ENCODE peak calls at places on chromosome 7, in four cellular contexts. S is GM23248, U is neural progenitor cell, W is colonic mucosa. N is an unnamed sample.

GRCh38 chr7:106369816-106370215 is 85.0 kb upstream of the NAMPT start:
- DNase-seq in U (no peak), W (no peak), S (peak), N (no peak)

GRCh38 chr7:84294907-84295455 is 100.4 kb upstream of the SEMA3A start:
- DNase-seq in W (no peak), S (peak), U (no peak), N (no peak)

GRCh38 chr7:129665013-129665401 is 53.5 kb downstream of the NRF1 start:
- DNase-seq in W (no peak), S (peak), U (peak), N (peak)

GRCh38 chr7:47807756-47808155 is 140.5 kb downstream of the PKD1L1 start:
- DNase-seq in W (no peak), U (peak), S (no peak), N (no peak)

GRCh38 chr7:142881586-142882337 is 3.8 kb downstream of the TRPV6 start:
- DNase-seq in S (no peak), W (no peak), U (no peak), N (no peak)

GRCh38 chr7:105677803-105678583 is 96.7 kb upstream of the EFCAB10 start:
- DNase-seq in U (no peak), S (peak), W (peak), N (no peak)

GRCh38 chr7:44707558-44708230 is 41.0 kb upstream of the ZMIZ2 start:
- DNase-seq in U (no peak), S (no peak), W (no peak), N (no peak)

GRCh38 chr7:99374121-99375064 is at the start of gene ARPC1B:
- DNase-seq in U (peak), S (peak), W (peak), N (peak)

GRCh38 chr7:140544278-140544896 is 65.1 kb upstream of the MKRN1 start:
- DNase-seq in W (peak), U (no peak), S (no peak), N (no peak)

GRCh38 chr7:40866601-40867000 is 731.8 kb downstream of the SUGCT start:
- DNase-seq in U (peak), S (no peak), W (no peak), N (no peak)

GRCh38 chr7:141788296-141788695 is 1.7 kb upstream of the TAS2R5 start:
- DNase-seq in S (no peak), U (no peak), W (no peak), N (no peak)

GRCh38 chr7:66734006-66734405 is 6.5 kb upstream of the RABGEF1 start:
- DNase-seq in W (no peak), U (no peak), S (no peak), N (no peak)

GRCh38 chr7:107638594-107638993 is 22.0 kb upstream of the SLC26A4 start:
- DNase-seq in W (no peak), U (no peak), S (no peak), N (no peak)

GRCh38 chr7:26681819-26682418 is 182.5 kb downstream of the SKAP2 start:
- DNase-seq in W (no peak), S (peak), U (no peak), N (peak)

GRCh38 chr7:144720139-144720538 is 115.7 kb downstream of the TPK1 start:
- DNase-seq in U (no peak), S (peak), W (no peak), N (peak)

GRCh38 chr7:143345428-143345900 is 17.0 kb downstream of the FAM131B start:
- DNase-seq in U (peak), W (peak), S (peak), N (no peak)

GRCh38 chr7:31100445-31100844 is 48.3 kb downstream of the ADCYAP1R1 start:
- DNase-seq in S (peak), U (no peak), W (no peak), N (peak)

GRCh38 chr7:128767475-128768110 is 8.0 kb downstream of the OPN1SW start:
- DNase-seq in S (no peak), U (no peak), W (no peak), N (no peak)

GRCh38 chr7:30717181-30717580 is 34.8 kb upstream of the INMT start:
- DNase-seq in S (peak), W (no peak), U (no peak), N (peak)

GRCh38 chr7:2219136-2219535 is 13.6 kb downstream of the MAD1L1 start:
- DNase-seq in W (no peak), U (no peak), S (no peak), N (no peak)

GRCh38 chr7:156638443-156639077 is 2.0 kb upstream of the RNF32 start:
- DNase-seq in S (no peak), W (no peak), U (no peak), N (no peak)

GRCh38 chr7:15561840-15562239 is at the start of gene AGMO:
- DNase-seq in W (peak), U (peak), S (peak), N (peak)

GRCh38 chr7:73986158-73986631 is 41.8 kb upstream of the ELN start:
- DNase-seq in U (peak), S (peak), W (peak), N (no peak)

GRCh38 chr7:28958235-28958945 is at the start of gene TRIL:
- DNase-seq in S (peak), U (peak), W (peak), N (no peak)

GRCh38 chr7:46705416-46706255 is 784.6 kb upstream of the IGFBP3 start:
- DNase-seq in U (no peak), S (peak), W (no peak), N (no peak)

GRCh38 chr7:70542750-70543376 is 589.1 kb upstream of the GALNT17 start:
- DNase-seq in U (no peak), W (no peak), S (peak), N (no peak)

GRCh38 chr7:131476740-131477139 is 79.7 kb downstream of the PODXL start:
- DNase-seq in U (no peak), W (no peak), S (no peak), N (no peak)

GRCh38 chr7:128459394-128459878 is 3.8 kb downstream of the HILPDA start:
- DNase-seq in U (peak), W (peak), S (peak), N (peak)

GRCh38 chr7:94615641-94616040 is 40.3 kb downstream of the SGCE start:
- DNase-seq in U (no peak), S (no peak), W (no peak), N (no peak)

GRCh38 chr7:7522421-7522820 is 13.3 kb downstream of the COL28A1 start:
- DNase-seq in W (no peak), S (peak), U (no peak), N (no peak)

GRCh38 chr7:81926154-81926553 is 156.3 kb upstream of the HGF start:
- DNase-seq in W (no peak), S (peak), U (no peak), N (no peak)

GRCh38 chr7:23712368-23713284 is 2.6 kb downstream of the STK31 start:
- DNase-seq in S (peak), W (no peak), U (peak), N (peak)

GRCh38 chr7:117986645-117987269 is 113.5 kb upstream of the CTTNBP2 start:
- DNase-seq in W (no peak), U (no peak), S (no peak), N (no peak)

GRCh38 chr7:5396542-5396941 is 27.1 kb downstream of the TNRC18 start:
- DNase-seq in S (peak), W (peak), U (no peak), N (peak)

GRCh38 chr7:134403062-134403461 is 55.8 kb downstream of the AKR1B1 start:
- DNase-seq in U (no peak), W (no peak), S (no peak), N (no peak)

DNA sequence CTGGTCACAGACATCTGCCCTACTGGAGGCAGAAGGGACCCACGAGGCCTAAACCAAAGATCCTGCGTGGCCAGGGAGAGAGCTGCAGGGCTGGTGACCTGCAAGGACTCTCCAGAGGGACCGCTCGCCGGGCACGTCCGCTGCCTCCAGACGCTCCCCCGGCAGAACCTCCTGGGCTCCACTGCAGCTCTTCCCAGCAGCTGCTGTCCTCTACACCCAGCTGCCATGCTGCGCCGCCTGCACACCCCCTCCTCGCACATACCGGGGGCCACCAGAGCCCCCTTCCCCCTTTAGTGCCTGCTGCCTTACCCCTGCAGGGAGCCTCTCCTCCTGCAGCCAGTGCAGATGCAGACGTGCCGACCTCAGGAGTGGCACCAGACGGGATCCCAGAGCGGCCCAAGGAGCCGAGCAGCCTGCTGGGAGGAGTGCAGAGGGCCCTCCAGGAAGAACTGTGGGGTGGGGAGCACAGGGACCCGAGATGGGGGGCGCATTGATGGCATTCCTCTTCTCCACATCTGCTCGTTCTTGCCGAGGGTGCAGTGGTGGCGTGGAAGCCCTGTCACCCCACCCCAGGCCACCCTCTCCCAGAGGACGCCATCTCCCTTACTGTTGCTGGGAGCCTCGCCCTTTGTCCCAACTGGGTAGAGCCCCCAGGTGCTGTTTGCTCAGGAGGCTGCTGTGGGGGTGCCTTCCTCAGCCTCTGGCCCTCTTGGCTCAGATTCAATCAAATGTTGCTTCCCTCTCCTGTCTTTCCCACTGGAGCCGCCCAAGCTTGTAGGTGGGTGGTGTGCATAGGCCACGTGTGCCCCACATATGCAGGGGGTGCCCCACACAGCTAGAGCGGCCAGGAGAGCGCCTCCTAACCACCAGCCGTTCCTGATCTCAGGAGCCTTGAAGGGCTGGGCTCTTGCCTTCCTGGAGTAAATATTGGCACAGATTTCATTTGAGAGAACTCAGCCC is 39.6 kb downstream of the ZNF467 start:
- DNase-seq in W (no peak), S (no peak), U (no peak), N (no peak)
- H3K4me3 ChIP-seq in W (no peak), S (no peak), U (no peak), N (no peak)

GRCh38 chr7:36092221-36092771 is 60.8 kb upstream of the EEPD1 start:
- DNase-seq in U (no peak), S (no peak), W (no peak), N (no peak)
- H3K4me3 ChIP-seq in U (no peak), S (no peak), W (no peak), N (no peak)

DNA sequence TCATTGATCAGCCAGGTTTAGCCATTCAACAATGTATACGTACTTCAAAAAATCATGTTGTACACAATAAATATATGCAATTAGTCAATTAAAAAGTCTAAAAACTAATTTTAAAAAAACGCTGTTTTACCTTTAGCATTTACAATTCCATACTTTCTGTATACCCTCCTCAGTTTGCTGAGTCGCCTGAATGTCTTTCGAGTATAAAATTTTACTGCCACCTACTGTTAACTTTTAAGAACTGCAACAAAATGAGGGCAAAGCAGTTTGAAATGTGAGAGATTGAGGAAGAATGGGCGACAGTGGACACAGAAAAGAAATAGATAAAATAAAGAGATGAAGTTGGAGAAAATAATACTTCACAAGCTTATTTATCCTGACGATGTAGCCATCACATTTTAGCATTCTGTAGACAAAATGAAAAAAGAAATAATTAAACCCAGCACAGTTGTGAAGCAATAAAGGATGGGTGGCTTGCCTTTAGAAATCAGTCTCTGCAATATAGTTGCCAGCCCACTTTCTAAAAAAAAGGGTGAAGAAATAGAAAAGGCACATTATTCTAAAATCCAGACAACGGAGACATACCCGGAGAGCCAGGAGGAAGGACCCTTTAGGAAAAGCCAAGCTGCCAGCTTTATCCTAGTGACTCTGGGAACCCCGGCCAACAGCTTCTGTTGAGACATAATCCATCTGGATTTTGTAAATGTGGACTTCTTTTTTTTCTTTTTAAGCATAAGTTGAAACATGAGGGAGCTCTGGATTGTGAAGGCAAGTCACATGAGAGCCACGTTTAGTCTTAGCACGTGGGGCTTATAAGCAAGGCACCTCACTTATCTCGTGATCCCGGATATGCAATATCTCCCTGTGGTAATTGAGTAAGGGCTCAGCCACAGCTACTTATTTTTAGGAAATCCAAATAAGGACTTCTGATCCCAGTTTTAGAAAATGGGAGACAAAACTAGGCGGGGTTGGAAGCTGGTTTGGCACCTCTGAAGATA is 110.9 kb upstream of the PTN start:
- DNase-seq in W (peak), U (peak), S (peak), N (peak)
- H3K4me3 ChIP-seq in W (no peak), U (no peak), S (peak), N (no peak)

GRCh38 chr7:11192506-11192905 is 218.8 kb downstream of the PHF14 start:
- DNase-seq in S (peak), W (no peak), U (no peak), N (no peak)
- H3K4me3 ChIP-seq in S (peak), W (no peak), U (no peak), N (no peak)

GRCh38 chr7:42924223-42924877 is 7.6 kb downstream of the PSMA2 start:
- DNase-seq in S (no peak), W (no peak), U (no peak), N (no peak)
- H3K4me3 ChIP-seq in S (no peak), W (no peak), U (no peak), N (no peak)

DNA sequence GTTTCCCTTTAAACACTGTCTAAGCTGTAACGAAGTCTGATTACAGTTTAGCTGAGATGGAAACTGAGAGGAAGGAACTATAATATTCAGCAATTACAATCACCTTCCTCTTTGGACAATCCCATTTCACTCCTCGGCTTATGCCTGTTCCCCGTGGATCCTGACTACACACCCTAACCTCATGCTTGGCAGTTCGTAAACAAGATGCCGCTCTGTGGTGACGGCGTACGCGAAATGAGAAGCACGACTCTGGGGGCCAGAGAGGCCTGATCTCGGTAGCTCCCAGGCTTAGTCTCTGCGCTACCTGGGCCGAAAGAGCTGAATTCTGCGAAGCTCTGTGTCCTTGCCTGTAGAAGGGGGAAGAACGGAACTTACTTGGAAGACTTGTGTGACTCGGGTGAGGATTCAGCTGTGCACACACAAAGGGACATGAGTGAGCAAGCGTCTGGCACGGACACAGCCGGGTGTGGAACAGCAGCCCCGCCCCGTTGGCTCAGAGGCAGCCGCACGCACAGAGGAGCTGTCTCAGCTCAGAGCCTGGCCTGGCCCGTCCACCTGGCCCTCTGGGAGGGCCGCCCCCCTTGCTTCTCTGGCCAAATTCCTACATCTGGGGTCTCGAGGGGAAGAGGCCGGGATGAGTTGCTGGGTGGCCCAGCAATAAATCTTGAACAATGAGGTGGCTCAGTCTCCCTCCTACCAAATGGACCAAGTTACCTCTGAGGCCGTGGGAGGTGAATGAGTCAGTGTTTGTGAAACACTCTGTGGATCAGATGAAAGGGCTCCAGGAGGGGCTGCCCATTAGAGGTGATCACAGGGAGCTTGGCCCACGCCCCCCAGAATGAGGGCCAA is 83.9 kb downstream of the PDGFA start:
- DNase-seq in W (peak), U (no peak), S (peak), N (peak)
- H3K4me3 ChIP-seq in W (no peak), U (no peak), S (no peak), N (peak)

DNA sequence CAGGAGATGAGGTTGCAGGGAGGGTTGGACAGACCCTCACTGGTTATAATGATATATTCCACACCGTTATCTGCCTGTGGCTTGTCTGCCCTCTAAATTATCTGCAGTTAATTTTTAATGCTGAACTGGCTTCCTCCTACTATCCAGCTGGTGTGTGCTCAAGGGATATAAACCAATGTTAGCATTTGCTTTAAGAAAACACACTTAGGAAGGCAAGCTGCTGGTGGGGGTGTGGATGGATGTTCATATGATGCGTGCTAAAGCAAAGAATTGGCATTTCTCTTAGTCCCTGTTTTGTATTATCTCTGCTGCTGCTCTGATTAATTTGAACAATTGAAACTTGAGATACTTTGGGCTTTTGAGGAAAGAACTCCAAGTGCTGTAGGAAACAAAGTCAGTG is 132.2 kb upstream of the NPVF start:
- DNase-seq in U (no peak), W (no peak), S (no peak), N (no peak)
- H3K4me3 ChIP-seq in U (no peak), W (no peak), S (no peak), N (no peak)